ENCODE peak calls at places on chromosomes 2 and 18, in eight cellular contexts. F is RWPE1, W is mucosa of descending colon, X is neural progenitor cell, T is fibroblast of mammary gland, S is foreskin fibroblast, K is HL-60, H is GM13977. B is an unnamed sample.

GRCh38 chr18:25284861-25285574 is 66.9 kb downstream of the ZNF521 start:
- DNase-seq in F (no peak), W (no peak), X (peak), T (peak), S (peak), K (no peak), H (no peak), B (no peak)

GRCh38 chr18:7358989-7359726 is 128.3 kb downstream of the LRRC30 start:
- DNase-seq in F (no peak), W (no peak), X (no peak), T (no peak), S (no peak), K (no peak), H (no peak), B (no peak)

GRCh38 chr2:96907405-96908041 is 37.6 kb upstream of the SEMA4C start:
- DNase-seq in F (no peak), W (peak), X (peak), T (peak), S (peak), K (no peak), H (no peak), B (no peak)

GRCh38 chr18:46677609-46678470 is 20.8 kb upstream of the LOXHD1 start:
- DNase-seq in F (no peak), W (no peak), X (no peak), T (peak), S (no peak), K (no peak), H (peak), B (no peak)

GRCh38 chr18:9854801-9855676 is 30.7 kb upstream of the TXNDC2 start:
- DNase-seq in F (no peak), W (no peak), X (no peak), T (peak), S (no peak), K (no peak), H (no peak), B (no peak)

GRCh38 chr2:171272039-171272438 is 111.3 kb upstream of the TLK1 start:
- DNase-seq in F (peak), W (no peak), X (no peak), T (peak), S (peak), K (no peak), H (no peak), B (no peak)

GRCh38 chr18:7273301-7273911 is 42.5 kb downstream of the LRRC30 start:
- DNase-seq in F (peak), W (peak), X (peak), T (peak), S (peak), K (no peak), H (no peak), B (no peak)

GRCh38 chr18:24189007-24189528 is 50.2 kb downstream of the CABYR start:
- DNase-seq in F (no peak), W (no peak), X (no peak), T (no peak), S (no peak), K (no peak), H (peak), B (no peak)

GRCh38 chr2:151357359-151357758 is at the start of gene TNFAIP6:
- DNase-seq in F (peak), W (peak), X (no peak), T (peak), S (peak), K (peak), H (no peak), B (no peak)

GRCh38 chr2:17416891-17417391 is 101.3 kb downstream of the RAD51AP2 start:
- DNase-seq in F (peak), W (no peak), X (no peak), T (peak), S (peak), K (no peak), H (no peak), B (no peak)

GRCh38 chr2:176085861-176086771 is 2.4 kb upstream of the EVX2 start:
- DNase-seq in F (peak), W (peak), X (peak), T (peak), S (no peak), K (no peak), H (peak), B (peak)

GRCh38 chr2:127165539-127165935 is 54.6 kb downstream of the CYP27C1 start:
- DNase-seq in F (no peak), W (no peak), X (no peak), T (no peak), S (no peak), K (no peak), H (no peak), B (no peak)

GRCh38 chr2:630451-631320 is 46.5 kb downstream of the TMEM18 start:
- DNase-seq in F (no peak), W (no peak), X (no peak), T (no peak), S (no peak), K (no peak), H (no peak), B (no peak)

GRCh38 chr18:25283769-25284168 is 68.2 kb downstream of the ZNF521 start:
- DNase-seq in F (no peak), W (no peak), X (no peak), T (no peak), S (no peak), K (no peak), H (no peak), B (no peak)

GRCh38 chr2:104804148-104804890 is 49.6 kb upstream of the POU3F3 start:
- DNase-seq in F (no peak), W (no peak), X (peak), T (no peak), S (no peak), K (no peak), H (no peak), B (no peak)
- TF ChIP-seq CTCF in F (no peak), W (no peak), X (peak), T (no peak), S (no peak), K (no peak), H (no peak), B (no peak)

DNA sequence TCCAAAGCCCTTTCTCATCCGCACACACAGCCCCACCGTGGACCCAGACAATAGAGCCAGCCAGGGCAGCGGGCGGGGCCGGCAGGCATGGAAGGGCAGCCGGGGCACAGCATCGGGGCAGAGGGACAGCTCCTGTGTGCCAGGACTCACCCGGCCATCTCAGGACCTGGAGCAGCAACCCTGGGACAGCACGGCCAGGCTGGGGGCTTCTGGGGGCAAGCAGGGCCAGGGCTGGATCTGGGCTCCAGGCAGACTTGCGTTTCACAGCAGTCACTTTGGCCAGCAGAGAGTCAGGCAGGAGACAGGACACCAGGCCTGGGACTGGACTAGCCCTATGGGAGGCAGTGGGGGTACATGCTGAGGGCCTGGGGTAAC is 15.5 kb downstream of the ANO7 start:
- DNase-seq in F (no peak), W (no peak), X (no peak), T (no peak), S (no peak), K (no peak), H (no peak), B (no peak)
- TF ChIP-seq CTCF in F (no peak), W (no peak), X (no peak), T (no peak), S (no peak), K (no peak), H (no peak), B (no peak)

GRCh38 chr2:124027182-124027581 is 2.1 kb downstream of the CNTNAP5 start:
- DNase-seq in F (peak), W (peak), X (peak), T (peak), S (no peak), K (no peak), H (peak), B (no peak)
- TF ChIP-seq CTCF in F (peak), W (no peak), X (peak), T (peak), S (peak), K (peak), H (peak), B (no peak)

GRCh38 chr18:57786038-57786437 is 17.1 kb downstream of the ATP8B1 start:
- DNase-seq in F (no peak), W (peak), X (no peak), T (no peak), S (no peak), K (no peak), H (no peak), B (no peak)

GRCh38 chr18:57784034-57784815 is 18.9 kb downstream of the ATP8B1 start:
- DNase-seq in F (peak), W (no peak), X (no peak), T (peak), S (no peak), K (peak), H (no peak), B (no peak)

GRCh38 chr18:57781128-57781463 is 22.0 kb downstream of the ATP8B1 start:
- DNase-seq in F (no peak), W (no peak), X (no peak), T (no peak), S (no peak), K (peak), H (no peak), B (no peak)

GRCh38 chr18:57787068-57787682 is 15.9 kb downstream of the ATP8B1 start:
- DNase-seq in F (no peak), W (peak), X (no peak), T (no peak), S (no peak), K (no peak), H (no peak), B (no peak)

GRCh38 chr18:57784816-57785144 is 18.3 kb downstream of the ATP8B1 start:
- DNase-seq in F (no peak), W (no peak), X (no peak), T (no peak), S (no peak), K (no peak), H (no peak), B (no peak)
- TF ChIP-seq CTCF in F (no peak), W (no peak), X (no peak), T (no peak), S (no peak), K (no peak), H (no peak), B (no peak)

GRCh38 chr2:180046202-180046601 is 39.1 kb upstream of the CWC22 start:
- DNase-seq in F (no peak), W (no peak), X (no peak), T (no peak), S (no peak), K (no peak), H (no peak), B (no peak)

GRCh38 chr2:180038997-180039396 is 31.9 kb upstream of the CWC22 start:
- DNase-seq in F (no peak), W (no peak), X (no peak), T (no peak), S (peak), K (no peak), H (no peak), B (no peak)

DNA sequence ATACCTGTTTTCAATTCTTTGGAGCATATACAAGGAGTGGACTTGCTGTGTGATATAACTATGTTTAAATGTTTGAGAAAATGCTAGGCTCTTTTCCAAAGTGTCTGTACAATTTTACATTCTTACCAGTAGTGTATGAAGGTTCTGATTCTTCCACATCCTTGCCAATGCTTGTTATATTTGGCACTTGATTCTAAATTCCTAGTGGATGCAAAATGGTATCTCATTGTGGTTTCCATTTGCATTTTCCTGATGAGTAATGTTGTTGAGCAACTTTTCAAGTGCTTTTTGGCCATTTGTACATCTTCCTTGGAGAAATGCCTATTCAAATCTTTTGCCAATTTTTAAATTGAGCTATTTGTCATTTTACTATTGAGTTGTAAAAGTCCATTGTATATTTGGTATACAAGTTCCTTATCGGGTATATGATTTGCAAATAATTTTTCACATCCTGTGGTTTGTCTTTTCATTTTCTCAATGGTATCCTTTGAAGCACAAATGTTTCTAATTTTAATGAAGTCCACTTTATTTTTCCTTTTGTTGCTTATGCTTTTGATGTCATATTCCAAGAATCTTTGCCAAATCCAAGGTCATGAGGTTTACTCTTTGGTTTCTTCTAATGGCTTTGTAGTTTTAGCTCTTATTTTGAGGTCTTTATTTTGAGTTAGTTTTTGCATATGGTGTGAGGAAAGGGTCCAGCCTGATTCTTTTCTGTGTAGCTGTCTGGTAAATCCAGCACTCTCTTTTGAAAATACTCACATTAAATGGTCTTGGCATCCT is 33.2 kb upstream of the CWC22 start:
- DNase-seq in F (peak), W (no peak), X (no peak), T (peak), S (peak), K (no peak), H (no peak), B (no peak)
- TF ChIP-seq CTCF in F (peak), W (no peak), X (no peak), T (peak), S (peak), K (no peak), H (no peak), B (no peak)

DNA sequence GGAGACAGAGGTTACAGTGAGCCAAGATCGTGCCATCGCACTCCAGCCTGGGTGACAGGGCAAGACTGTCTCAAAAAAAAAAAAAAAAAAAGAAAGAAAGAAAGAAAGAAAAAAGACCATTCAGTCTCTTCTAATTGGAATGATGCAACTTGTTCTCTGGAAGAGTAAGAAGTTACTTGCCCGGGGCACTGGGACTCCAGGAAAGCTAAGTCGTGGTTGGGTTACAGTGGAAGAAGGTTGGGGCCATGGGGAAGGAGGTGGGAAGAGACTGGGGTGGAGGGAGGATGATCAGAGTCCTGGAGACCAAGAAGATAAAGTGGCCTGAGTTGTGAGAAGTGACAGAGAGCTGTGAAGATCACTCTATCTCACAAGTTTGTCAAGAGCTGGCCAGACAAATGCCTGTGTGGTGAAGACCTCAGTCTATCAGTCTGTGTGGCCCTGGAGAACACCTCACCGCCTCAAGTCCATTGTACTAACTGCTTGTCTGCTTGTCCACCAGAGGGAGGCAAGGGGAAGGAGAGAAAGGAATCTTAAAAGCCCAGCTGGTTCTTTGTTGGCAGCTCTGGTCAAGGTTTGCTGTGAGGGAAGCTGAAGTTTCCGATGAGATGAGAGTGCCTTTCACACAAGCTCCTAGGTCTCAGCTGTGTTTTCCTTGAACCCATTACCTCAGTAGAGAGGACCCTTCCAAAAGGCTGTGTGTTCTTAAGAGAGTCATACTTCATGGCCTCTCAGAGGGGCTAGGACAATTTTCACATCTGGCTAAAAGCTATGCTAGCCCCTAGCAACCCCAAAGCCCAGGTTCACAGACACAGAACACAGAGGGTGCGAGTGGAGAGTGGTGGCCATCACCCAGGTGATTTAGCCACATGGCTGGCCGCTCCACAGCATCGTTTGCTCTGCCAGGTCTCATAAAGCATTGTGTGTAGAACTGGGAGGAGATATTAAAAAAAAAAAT is 72.0 kb upstream of the TMEM178A start:
- DNase-seq in F (peak), W (peak), X (peak), T (peak), S (peak), K (peak), H (peak), B (no peak)
- TF ChIP-seq CTCF in F (no peak), W (no peak), X (peak), T (peak), S (peak), K (peak), H (peak), B (no peak)

GRCh38 chr2:164840930-164841718 is 499 bp downstream of the COBLL1 start:
- DNase-seq in F (peak), W (peak), X (peak), T (peak), S (peak), K (no peak), H (peak), B (peak)
- TF ChIP-seq CTCF in F (no peak), W (no peak), X (peak), T (no peak), S (peak), K (no peak), H (peak), B (no peak)

GRCh38 chr2:128172191-128172590 is 81.2 kb downstream of the UGGT1 start:
- DNase-seq in F (no peak), W (no peak), X (peak), T (peak), S (no peak), K (no peak), H (no peak), B (no peak)
- TF ChIP-seq CTCF in F (peak), W (no peak), X (peak), T (peak), S (peak), K (no peak), H (no peak), B (no peak)

DNA sequence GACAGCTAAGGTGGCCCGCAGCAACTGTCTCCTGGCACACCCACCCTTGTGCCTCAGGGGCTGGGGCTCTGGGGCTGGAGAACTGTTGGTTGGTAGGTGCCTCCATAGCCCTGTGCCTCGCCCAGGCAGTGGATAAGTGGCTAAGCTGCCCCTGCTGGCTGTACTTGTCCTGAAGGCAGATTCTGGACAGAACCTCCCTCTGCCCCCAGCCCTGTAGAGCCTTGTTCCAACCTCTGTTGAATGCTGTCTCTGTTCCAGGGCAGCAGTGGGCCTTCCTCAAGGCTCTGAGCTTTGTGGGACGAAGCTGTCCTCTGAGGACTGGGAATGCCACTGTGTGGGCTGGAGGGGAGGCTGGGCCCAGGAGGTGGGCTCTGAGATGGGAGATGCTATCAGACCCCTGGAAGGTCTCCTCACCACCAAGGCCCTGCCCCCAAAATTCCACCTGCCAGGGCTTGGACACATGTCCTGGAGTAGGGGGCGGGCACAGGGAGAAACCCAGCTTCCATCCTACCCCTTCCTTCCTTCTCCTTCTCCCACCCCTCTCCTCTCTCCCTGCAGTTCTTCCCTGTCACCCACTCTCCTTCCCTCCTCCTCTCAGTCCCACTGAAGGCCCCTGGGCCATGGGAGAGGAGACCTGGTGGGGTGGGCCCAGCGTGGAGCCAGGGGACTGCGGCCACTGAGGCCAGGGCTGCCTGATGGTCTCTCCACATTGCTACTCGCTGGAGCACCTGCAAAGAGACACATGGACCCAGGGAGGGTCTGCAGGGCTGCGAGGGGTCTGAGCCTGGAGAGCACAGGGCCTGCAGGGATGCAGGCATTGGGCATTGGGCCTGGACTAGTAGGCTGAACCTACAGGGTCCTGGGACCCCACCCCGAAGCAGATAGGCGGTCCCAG is 1.7 kb upstream of the PDCD1 start:
- DNase-seq in F (no peak), W (no peak), X (no peak), T (no peak), S (no peak), K (no peak), H (peak), B (no peak)
- TF ChIP-seq CTCF in F (no peak), W (no peak), X (no peak), T (no peak), S (no peak), K (no peak), H (no peak), B (no peak)